ENCODE peak calls at places on chromosomes 2 and 18, in five cellular contexts. One of them, this sample, is unnamed.

GRCh38 chr2:219962801-219963200 is 335.4 kb downstream of the SLC4A3 start:
- DNase-seq in cerebellum: no peak
- DNase-seq in neural crest cell: no peak
- DNase-seq in T-helper 1 cell: no peak
- DNase-seq in stimulated activated CD4-positive, alpha-beta T cell treated with anti-CD3 and anti-CD28 coated beads, Interleukin-2, amount 100 ng/mL, for 48 hours: no peak
- DNase-seq in this sample: no peak

GRCh38 chr18:51107082-51107481 is 77.1 kb downstream of the SMAD4 start:
- DNase-seq in cerebellum: no peak
- DNase-seq in neural crest cell: no peak
- DNase-seq in stimulated activated CD4-positive, alpha-beta T cell treated with anti-CD3 and anti-CD28 coated beads, Interleukin-2, amount 100 ng/mL, for 48 hours: no peak
- DNase-seq in T-helper 1 cell: no peak
- DNase-seq in this sample: no peak

GRCh38 chr2:113216321-113216720 is 42.5 kb downstream of the PSD4 start:
- DNase-seq in T-helper 1 cell: no peak
- DNase-seq in neural crest cell: no peak
- DNase-seq in cerebellum: no peak
- DNase-seq in stimulated activated CD4-positive, alpha-beta T cell treated with anti-CD3 and anti-CD28 coated beads, Interleukin-2, amount 100 ng/mL, for 48 hours: no peak
- DNase-seq in this sample: no peak

GRCh38 chr18:9993846-9994660 is 80.2 kb downstream of the VAPA start:
- DNase-seq in stimulated activated CD4-positive, alpha-beta T cell treated with anti-CD3 and anti-CD28 coated beads, Interleukin-2, amount 100 ng/mL, for 48 hours: no peak
- DNase-seq in T-helper 1 cell: no peak
- DNase-seq in cerebellum: no peak
- DNase-seq in neural crest cell: no peak
- DNase-seq in this sample: no peak

GRCh38 chr2:63555299-63555698 is 33.0 kb downstream of the WDPCP start:
- DNase-seq in cerebellum: no peak
- DNase-seq in T-helper 1 cell: no peak
- DNase-seq in stimulated activated CD4-positive, alpha-beta T cell treated with anti-CD3 and anti-CD28 coated beads, Interleukin-2, amount 100 ng/mL, for 48 hours: no peak
- DNase-seq in neural crest cell: no peak
- DNase-seq in this sample: no peak

GRCh38 chr18:3985030-3985429 is 470.1 kb downstream of the DLGAP1 start:
- DNase-seq in neural crest cell: no peak
- DNase-seq in stimulated activated CD4-positive, alpha-beta T cell treated with anti-CD3 and anti-CD28 coated beads, Interleukin-2, amount 100 ng/mL, for 48 hours: no peak
- DNase-seq in T-helper 1 cell: no peak
- DNase-seq in cerebellum: no peak
- DNase-seq in this sample: no peak

GRCh38 chr18:67154979-67155378 is 361.5 kb downstream of the DSEL start:
- DNase-seq in cerebellum: no peak
- DNase-seq in neural crest cell: no peak
- DNase-seq in T-helper 1 cell: no peak
- DNase-seq in stimulated activated CD4-positive, alpha-beta T cell treated with anti-CD3 and anti-CD28 coated beads, Interleukin-2, amount 100 ng/mL, for 48 hours: no peak
- DNase-seq in this sample: no peak

GRCh38 chr18:49638209-49638785 is 76.4 kb downstream of the LIPG start:
- DNase-seq in neural crest cell: no peak
- DNase-seq in stimulated activated CD4-positive, alpha-beta T cell treated with anti-CD3 and anti-CD28 coated beads, Interleukin-2, amount 100 ng/mL, for 48 hours: no peak
- DNase-seq in cerebellum: no peak
- DNase-seq in T-helper 1 cell: no peak
- DNase-seq in this sample: no peak

GRCh38 chr2:174634130-174635014 is 36.8 kb upstream of the WIPF1 start:
- DNase-seq in cerebellum: no peak
- DNase-seq in T-helper 1 cell: peak; percentile 26
- DNase-seq in neural crest cell: no peak
- DNase-seq in stimulated activated CD4-positive, alpha-beta T cell treated with anti-CD3 and anti-CD28 coated beads, Interleukin-2, amount 100 ng/mL, for 48 hours: no peak
- DNase-seq in this sample: peak; percentile 25

GRCh38 chr2:25266399-25266798 is 75.3 kb downstream of the DNMT3A start:
- DNase-seq in cerebellum: peak; percentile 64
- DNase-seq in stimulated activated CD4-positive, alpha-beta T cell treated with anti-CD3 and anti-CD28 coated beads, Interleukin-2, amount 100 ng/mL, for 48 hours: no peak
- DNase-seq in T-helper 1 cell: no peak
- DNase-seq in neural crest cell: no peak
- DNase-seq in this sample: no peak

GRCh38 chr2:237630216-237631000 is 3.0 kb downstream of the LRRFIP1 start:
- DNase-seq in stimulated activated CD4-positive, alpha-beta T cell treated with anti-CD3 and anti-CD28 coated beads, Interleukin-2, amount 100 ng/mL, for 48 hours: no peak
- DNase-seq in neural crest cell: no peak
- DNase-seq in cerebellum: no peak
- DNase-seq in T-helper 1 cell: no peak
- DNase-seq in this sample: no peak

GRCh38 chr2:119476301-119477117 is 44.9 kb downstream of the TMEM37 start:
- DNase-seq in T-helper 1 cell: peak; percentile 6
- DNase-seq in neural crest cell: peak; percentile 59
- DNase-seq in cerebellum: peak; percentile 36
- DNase-seq in stimulated activated CD4-positive, alpha-beta T cell treated with anti-CD3 and anti-CD28 coated beads, Interleukin-2, amount 100 ng/mL, for 48 hours: peak; percentile 34
- DNase-seq in this sample: peak; percentile 66

GRCh38 chr2:6968319-6969100 is 51.3 kb downstream of the RNF144A start:
- DNase-seq in cerebellum: no peak
- DNase-seq in neural crest cell: no peak
- DNase-seq in stimulated activated CD4-positive, alpha-beta T cell treated with anti-CD3 and anti-CD28 coated beads, Interleukin-2, amount 100 ng/mL, for 48 hours: no peak
- DNase-seq in T-helper 1 cell: no peak
- DNase-seq in this sample: no peak

GRCh38 chr2:97736608-97737330 is 23.4 kb downstream of the ZAP70 start:
- DNase-seq in cerebellum: peak; percentile 30
- DNase-seq in T-helper 1 cell: no peak
- DNase-seq in stimulated activated CD4-positive, alpha-beta T cell treated with anti-CD3 and anti-CD28 coated beads, Interleukin-2, amount 100 ng/mL, for 48 hours: no peak
- DNase-seq in neural crest cell: no peak
- DNase-seq in this sample: no peak

GRCh38 chr2:189076131-189076530 is 102.0 kb downstream of the COL3A1 start:
- DNase-seq in T-helper 1 cell: no peak
- DNase-seq in neural crest cell: no peak
- DNase-seq in cerebellum: no peak
- DNase-seq in stimulated activated CD4-positive, alpha-beta T cell treated with anti-CD3 and anti-CD28 coated beads, Interleukin-2, amount 100 ng/mL, for 48 hours: no peak
- DNase-seq in this sample: no peak

GRCh38 chr18:79819064-79819725 is 21.5 kb downstream of the KCNG2 start:
- DNase-seq in stimulated activated CD4-positive, alpha-beta T cell treated with anti-CD3 and anti-CD28 coated beads, Interleukin-2, amount 100 ng/mL, for 48 hours: no peak
- DNase-seq in cerebellum: no peak
- DNase-seq in T-helper 1 cell: no peak
- DNase-seq in neural crest cell: no peak
- DNase-seq in this sample: no peak

GRCh38 chr18:40607741-40608140 is 1347.3 kb upstream of the PIK3C3 start:
- DNase-seq in neural crest cell: no peak
- DNase-seq in T-helper 1 cell: no peak
- DNase-seq in stimulated activated CD4-positive, alpha-beta T cell treated with anti-CD3 and anti-CD28 coated beads, Interleukin-2, amount 100 ng/mL, for 48 hours: no peak
- DNase-seq in cerebellum: no peak
- DNase-seq in this sample: no peak

GRCh38 chr2:170525566-170525900 is 189.6 kb upstream of the SP5 start:
- DNase-seq in T-helper 1 cell: no peak
- DNase-seq in cerebellum: no peak
- DNase-seq in neural crest cell: no peak
- DNase-seq in stimulated activated CD4-positive, alpha-beta T cell treated with anti-CD3 and anti-CD28 coated beads, Interleukin-2, amount 100 ng/mL, for 48 hours: no peak
- DNase-seq in this sample: no peak

GRCh38 chr2:25161055-25161781 is 7.2 kb downstream of the POMC start:
- DNase-seq in T-helper 1 cell: peak; percentile 65
- DNase-seq in neural crest cell: no peak
- DNase-seq in stimulated activated CD4-positive, alpha-beta T cell treated with anti-CD3 and anti-CD28 coated beads, Interleukin-2, amount 100 ng/mL, for 48 hours: peak; percentile 66
- DNase-seq in cerebellum: peak; percentile 31
- DNase-seq in this sample: no peak

GRCh38 chr2:170582747-170583463 is 132.2 kb upstream of the SP5 start:
- DNase-seq in cerebellum: no peak
- DNase-seq in stimulated activated CD4-positive, alpha-beta T cell treated with anti-CD3 and anti-CD28 coated beads, Interleukin-2, amount 100 ng/mL, for 48 hours: no peak
- DNase-seq in T-helper 1 cell: no peak
- DNase-seq in neural crest cell: no peak
- DNase-seq in this sample: no peak

GRCh38 chr2:31235504-31235902 is 1.6 kb downstream of the EHD3 start:
- DNase-seq in stimulated activated CD4-positive, alpha-beta T cell treated with anti-CD3 and anti-CD28 coated beads, Interleukin-2, amount 100 ng/mL, for 48 hours: no peak
- DNase-seq in cerebellum: peak; percentile 58
- DNase-seq in neural crest cell: no peak
- DNase-seq in T-helper 1 cell: no peak
- DNase-seq in this sample: no peak

GRCh38 chr18:78582898-78583738 is 396.5 kb upstream of the SALL3 start:
- DNase-seq in stimulated activated CD4-positive, alpha-beta T cell treated with anti-CD3 and anti-CD28 coated beads, Interleukin-2, amount 100 ng/mL, for 48 hours: no peak
- DNase-seq in neural crest cell: no peak
- DNase-seq in cerebellum: no peak
- DNase-seq in T-helper 1 cell: no peak
- DNase-seq in this sample: no peak

GRCh38 chr2:138180691-138181386 is 216.6 kb downstream of the HNMT start:
- DNase-seq in T-helper 1 cell: no peak
- DNase-seq in cerebellum: no peak
- DNase-seq in neural crest cell: no peak
- DNase-seq in stimulated activated CD4-positive, alpha-beta T cell treated with anti-CD3 and anti-CD28 coated beads, Interleukin-2, amount 100 ng/mL, for 48 hours: no peak
- DNase-seq in this sample: no peak

GRCh38 chr2:22902662-22903165 is 482.3 kb upstream of the KLHL29 start:
- DNase-seq in stimulated activated CD4-positive, alpha-beta T cell treated with anti-CD3 and anti-CD28 coated beads, Interleukin-2, amount 100 ng/mL, for 48 hours: no peak
- DNase-seq in T-helper 1 cell: no peak
- DNase-seq in cerebellum: no peak
- DNase-seq in neural crest cell: no peak
- DNase-seq in this sample: no peak

GRCh38 chr2:222450021-222450420 is 25.7 kb downstream of the SGPP2 start:
- DNase-seq in T-helper 1 cell: no peak
- DNase-seq in stimulated activated CD4-positive, alpha-beta T cell treated with anti-CD3 and anti-CD28 coated beads, Interleukin-2, amount 100 ng/mL, for 48 hours: no peak
- DNase-seq in neural crest cell: no peak
- DNase-seq in cerebellum: peak; percentile 59
- DNase-seq in this sample: no peak

GRCh38 chr18:30177056-30177455 is 865.5 kb downstream of the DSC3 start:
- DNase-seq in cerebellum: no peak
- DNase-seq in neural crest cell: no peak
- DNase-seq in T-helper 1 cell: no peak
- DNase-seq in stimulated activated CD4-positive, alpha-beta T cell treated with anti-CD3 and anti-CD28 coated beads, Interleukin-2, amount 100 ng/mL, for 48 hours: no peak
- DNase-seq in this sample: no peak

GRCh38 chr2:216465580-216466197 is 33.0 kb upstream of the RPL37A start:
- DNase-seq in stimulated activated CD4-positive, alpha-beta T cell treated with anti-CD3 and anti-CD28 coated beads, Interleukin-2, amount 100 ng/mL, for 48 hours: no peak
- DNase-seq in T-helper 1 cell: no peak
- DNase-seq in cerebellum: no peak
- DNase-seq in neural crest cell: no peak
- DNase-seq in this sample: no peak

GRCh38 chr2:101803945-101804696 is 106.6 kb downstream of the MAP4K4 start:
- DNase-seq in T-helper 1 cell: no peak
- DNase-seq in neural crest cell: peak; percentile 20
- DNase-seq in cerebellum: no peak
- DNase-seq in stimulated activated CD4-positive, alpha-beta T cell treated with anti-CD3 and anti-CD28 coated beads, Interleukin-2, amount 100 ng/mL, for 48 hours: no peak
- DNase-seq in this sample: no peak

GRCh38 chr2:68741238-68741637 is 6.6 kb downstream of the ARHGAP25 start:
- DNase-seq in cerebellum: no peak
- DNase-seq in stimulated activated CD4-positive, alpha-beta T cell treated with anti-CD3 and anti-CD28 coated beads, Interleukin-2, amount 100 ng/mL, for 48 hours: no peak
- DNase-seq in T-helper 1 cell: no peak
- DNase-seq in neural crest cell: no peak
- DNase-seq in this sample: no peak